ENCODE peak calls at places on chromosomes 2 and 18, in five cellular contexts. One of them, this sample, is unnamed.

GRCh38 chr2:111659361-111660281 is 224.4 kb downstream of the ANAPC1 start:
- DNase-seq in A549: peak; percentile 60
- DNase-seq in D341Med: no peak
- DNase-seq in EL: peak; percentile 89
- DNase-seq in stimulated activated CD4-positive, alpha-beta T cell treated with anti-CD3 and anti-CD28 coated beads, Interleukin-4, amount 100 ng/mL, for 24 hours: no peak
- DNase-seq in this sample: peak; percentile 99

GRCh38 chr18:54358495-54358793 is 738 bp downstream of the C18orf54 start:
- DNase-seq in A549: peak; percentile 12
- DNase-seq in D341Med: no peak
- DNase-seq in EL: no peak
- DNase-seq in stimulated activated CD4-positive, alpha-beta T cell treated with anti-CD3 and anti-CD28 coated beads, Interleukin-4, amount 100 ng/mL, for 24 hours: no peak
- DNase-seq in this sample: no peak

GRCh38 chr2:144140896-144141295 is 379.0 kb downstream of the ZEB2 start:
- DNase-seq in A549: no peak
- DNase-seq in D341Med: no peak
- DNase-seq in EL: no peak
- DNase-seq in stimulated activated CD4-positive, alpha-beta T cell treated with anti-CD3 and anti-CD28 coated beads, Interleukin-4, amount 100 ng/mL, for 24 hours: no peak
- DNase-seq in this sample: no peak

GRCh38 chr2:23523651-23524260 is 138.8 kb downstream of the KLHL29 start:
- DNase-seq in A549: no peak
- DNase-seq in D341Med: no peak
- DNase-seq in EL: no peak
- DNase-seq in stimulated activated CD4-positive, alpha-beta T cell treated with anti-CD3 and anti-CD28 coated beads, Interleukin-4, amount 100 ng/mL, for 24 hours: no peak
- DNase-seq in this sample: no peak

GRCh38 chr2:29733945-29734344 is 187.4 kb downstream of the ALK start:
- DNase-seq in A549: no peak
- DNase-seq in D341Med: no peak
- DNase-seq in EL: no peak
- DNase-seq in stimulated activated CD4-positive, alpha-beta T cell treated with anti-CD3 and anti-CD28 coated beads, Interleukin-4, amount 100 ng/mL, for 24 hours: no peak
- DNase-seq in this sample: no peak

GRCh38 chr2:99425022-99425421 is 64.8 kb downstream of the REV1 start:
- DNase-seq in A549: no peak
- DNase-seq in D341Med: no peak
- DNase-seq in EL: peak; percentile 64
- DNase-seq in stimulated activated CD4-positive, alpha-beta T cell treated with anti-CD3 and anti-CD28 coated beads, Interleukin-4, amount 100 ng/mL, for 24 hours: no peak
- DNase-seq in this sample: no peak

GRCh38 chr2:200138386-200139184 is 167.9 kb upstream of the SPATS2L start:
- DNase-seq in A549: no peak
- DNase-seq in D341Med: no peak
- DNase-seq in EL: peak; percentile 43
- DNase-seq in stimulated activated CD4-positive, alpha-beta T cell treated with anti-CD3 and anti-CD28 coated beads, Interleukin-4, amount 100 ng/mL, for 24 hours: no peak
- DNase-seq in this sample: no peak

GRCh38 chr2:48315847-48316194 is 214.1 kb upstream of the STON1 start:
- DNase-seq in A549: no peak
- DNase-seq in D341Med: peak; percentile 37
- DNase-seq in EL: peak; percentile 20
- DNase-seq in stimulated activated CD4-positive, alpha-beta T cell treated with anti-CD3 and anti-CD28 coated beads, Interleukin-4, amount 100 ng/mL, for 24 hours: peak; percentile 51
- DNase-seq in this sample: no peak

GRCh38 chr18:79411614-79412526 is 16.1 kb downstream of the NFATC1 start:
- DNase-seq in A549: no peak
- DNase-seq in D341Med: no peak
- DNase-seq in EL: no peak
- DNase-seq in stimulated activated CD4-positive, alpha-beta T cell treated with anti-CD3 and anti-CD28 coated beads, Interleukin-4, amount 100 ng/mL, for 24 hours: no peak
- DNase-seq in this sample: no peak

GRCh38 chr2:171185941-171186340 is 25.2 kb upstream of the TLK1 start:
- DNase-seq in A549: no peak
- DNase-seq in D341Med: no peak
- DNase-seq in EL: peak; percentile 69
- DNase-seq in stimulated activated CD4-positive, alpha-beta T cell treated with anti-CD3 and anti-CD28 coated beads, Interleukin-4, amount 100 ng/mL, for 24 hours: no peak
- DNase-seq in this sample: no peak

GRCh38 chr2:74223941-74224770 is 25.7 kb downstream of the MTHFD2 start:
- DNase-seq in A549: no peak
- DNase-seq in D341Med: no peak
- DNase-seq in EL: peak; percentile 23
- DNase-seq in stimulated activated CD4-positive, alpha-beta T cell treated with anti-CD3 and anti-CD28 coated beads, Interleukin-4, amount 100 ng/mL, for 24 hours: no peak
- DNase-seq in this sample: no peak

GRCh38 chr2:20704886-20705285 is 37.9 kb downstream of the GDF7 start:
- DNase-seq in A549: no peak
- DNase-seq in D341Med: no peak
- DNase-seq in EL: peak; percentile 28
- DNase-seq in stimulated activated CD4-positive, alpha-beta T cell treated with anti-CD3 and anti-CD28 coated beads, Interleukin-4, amount 100 ng/mL, for 24 hours: no peak
- DNase-seq in this sample: no peak

GRCh38 chr2:235055891-235056516 is 104.2 kb downstream of the SH3BP4 start:
- DNase-seq in A549: peak; percentile 77
- DNase-seq in D341Med: peak; percentile 66
- DNase-seq in EL: peak; percentile 37
- DNase-seq in stimulated activated CD4-positive, alpha-beta T cell treated with anti-CD3 and anti-CD28 coated beads, Interleukin-4, amount 100 ng/mL, for 24 hours: no peak
- DNase-seq in this sample: peak; percentile 12

GRCh38 chr18:903703-904102 is 968 bp upstream of the ADCYAP1 start:
- DNase-seq in A549: no peak
- DNase-seq in D341Med: no peak
- DNase-seq in EL: peak; percentile 31
- DNase-seq in stimulated activated CD4-positive, alpha-beta T cell treated with anti-CD3 and anti-CD28 coated beads, Interleukin-4, amount 100 ng/mL, for 24 hours: peak; percentile 35
- DNase-seq in this sample: no peak

GRCh38 chr2:160703648-160704585 is 210.3 kb upstream of the RBMS1 start:
- DNase-seq in A549: no peak
- DNase-seq in D341Med: no peak
- DNase-seq in EL: no peak
- DNase-seq in stimulated activated CD4-positive, alpha-beta T cell treated with anti-CD3 and anti-CD28 coated beads, Interleukin-4, amount 100 ng/mL, for 24 hours: peak; percentile 7
- DNase-seq in this sample: no peak